ENCODE peak calls at places on chromosomes 3 and 15, in eight cellular contexts. G is IMR-90; D is tibial nerve; B is CD4-positive, alpha-beta T cell; L is RWPE1; Q is HCT116; S is mucosa of descending colon; R is GM12864. O is an unnamed sample.

GRCh38 chr15:80156176-80156720 is 3.4 kb downstream of the FAH start:
- DNase-seq in G (no peak), D (no peak), B (no peak), L (no peak), Q (no peak), S (no peak), R (no peak), O (no peak)

GRCh38 chr15:71424765-71425164 is 309.5 kb downstream of the THSD4 start:
- DNase-seq in G (peak; percentile 23), D (no peak), B (no peak), L (no peak), Q (no peak), S (no peak), R (no peak), O (no peak)

GRCh38 chr3:48119495-48120193 is 68.6 kb downstream of the CDC25A start:
- DNase-seq in G (peak; percentile 55), D (peak; percentile 59), B (no peak), L (no peak), Q (no peak), S (peak; percentile 39), R (no peak), O (no peak)

GRCh38 chr3:28240440-28240839 is 979 bp upstream of the CMC1 start:
- DNase-seq in G (no peak), D (no peak), B (no peak), L (no peak), Q (no peak), S (no peak), R (no peak), O (no peak)

GRCh38 chr3:171824824-171825221 is 14.5 kb upstream of the PLD1 start:
- DNase-seq in G (peak; percentile 56), D (no peak), B (no peak), L (peak; percentile 42), Q (no peak), S (no peak), R (no peak), O (no peak)

GRCh38 chr15:37810381-37810780 is 124.1 kb upstream of the TMCO5A start:
- DNase-seq in G (no peak), D (no peak), B (no peak), L (no peak), Q (no peak), S (no peak), R (no peak), O (no peak)

GRCh38 chr3:113660901-113661300 is 35.5 kb downstream of the USF3 start:
- DNase-seq in G (peak; percentile 87), D (no peak), B (no peak), L (no peak), Q (no peak), S (no peak), R (no peak), O (no peak)

GRCh38 chr3:50265988-50266387 is 3.0 kb upstream of the SEMA3B start:
- DNase-seq in G (no peak), D (no peak), B (no peak), L (no peak), Q (no peak), S (no peak), R (no peak), O (no peak)

GRCh38 chr3:69032137-69032536 is 18.7 kb upstream of the EOGT start:
- DNase-seq in G (peak; percentile 71), D (no peak), B (no peak), L (no peak), Q (no peak), S (no peak), R (no peak), O (no peak)

GRCh38 chr15:92619380-92620101 is 36.0 kb downstream of the FAM174B start:
- DNase-seq in G (peak; percentile 28), D (peak; percentile 21), B (no peak), L (no peak), Q (no peak), S (peak; percentile 31), R (no peak), O (no peak)

GRCh38 chr15:93803406-93803805 is 428.0 kb upstream of the MCTP2 start:
- DNase-seq in G (no peak), D (peak; percentile 8), B (no peak), L (no peak), Q (no peak), S (no peak), R (no peak), O (no peak)

GRCh38 chr3:175316799-175317198 is 457.7 kb downstream of the NAALADL2 start:
- DNase-seq in G (no peak), D (no peak), B (no peak), L (no peak), Q (no peak), S (no peak), R (no peak), O (no peak)

DNA sequence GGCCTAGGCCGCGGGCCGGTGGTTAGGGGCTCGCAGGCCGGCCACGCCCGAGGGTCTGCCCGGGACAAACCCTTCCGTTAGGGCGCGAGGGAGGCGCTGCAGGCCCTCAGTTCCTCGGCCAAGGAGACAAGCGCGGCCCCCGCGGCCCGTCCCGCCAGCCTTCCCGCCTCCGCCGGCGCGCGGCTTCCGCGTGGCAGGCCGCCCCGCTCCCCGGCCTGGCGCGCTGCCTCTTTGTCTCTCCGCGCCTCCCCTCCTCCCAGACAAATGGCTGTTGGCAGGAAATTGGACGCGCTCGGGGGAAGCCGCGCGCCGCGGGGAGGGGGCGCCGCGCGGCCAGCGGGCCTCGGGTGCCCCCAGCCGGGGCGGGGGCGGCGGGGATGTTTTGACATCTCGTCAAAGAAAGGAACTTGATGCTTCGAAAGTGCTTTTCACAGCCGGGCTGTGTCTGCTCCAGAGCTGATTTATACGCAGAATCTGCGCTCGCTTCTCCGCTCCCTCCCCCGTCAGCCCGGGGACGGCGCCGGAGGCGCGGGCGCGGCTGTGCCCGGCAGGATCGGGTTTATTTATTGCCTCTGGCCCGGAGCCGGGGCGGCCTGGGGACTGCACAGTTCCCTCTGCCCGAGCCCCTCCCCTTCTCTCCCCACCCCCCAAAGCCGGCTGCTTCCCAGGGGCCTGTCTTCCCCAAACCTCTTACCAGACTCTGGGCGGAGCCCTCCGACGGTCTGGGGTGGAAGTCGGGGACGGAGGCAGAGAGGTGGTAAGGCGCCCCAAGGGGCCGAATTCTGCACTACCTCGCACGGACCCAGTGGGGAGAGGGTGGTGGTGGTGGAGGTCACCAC is 20.8 kb downstream of the SHF start:
- DNase-seq in G (peak; percentile 75), D (peak; percentile 70), B (peak; percentile 71), L (peak; percentile 78), Q (peak; percentile 59), S (peak; percentile 88), R (peak; percentile 71), O (peak; percentile 92)
- TF ChIP-seq CTCF in G (peak; percentile 65), D (peak; percentile 68), B (peak; percentile 65), L (peak; percentile 86), Q (peak; percentile 63), S (peak; percentile 61), R (peak; percentile 86), O (peak; percentile 75)

GRCh38 chr3:126751611-126752302 is 47.7 kb downstream of the CHCHD6 start:
- DNase-seq in G (no peak), D (no peak), B (no peak), L (no peak), Q (no peak), S (no peak), R (no peak), O (no peak)

GRCh38 chr3:126749931-126750759 is 46.1 kb downstream of the CHCHD6 start:
- DNase-seq in G (no peak), D (no peak), B (no peak), L (no peak), Q (no peak), S (no peak), R (no peak), O (no peak)

GRCh38 chr3:126749547-126749875 is 45.5 kb downstream of the CHCHD6 start:
- DNase-seq in G (no peak), D (no peak), B (no peak), L (no peak), Q (no peak), S (no peak), R (no peak), O (no peak)

GRCh38 chr3:126752303-126753190 is 48.5 kb downstream of the CHCHD6 start:
- DNase-seq in G (peak; percentile 78), D (peak; percentile 82), B (peak; percentile 19), L (peak; percentile 74), Q (peak; percentile 38), S (peak; percentile 86), R (peak; percentile 18), O (peak; percentile 82)

GRCh38 chr3:126750760-126751129 is 46.7 kb downstream of the CHCHD6 start:
- DNase-seq in G (no peak), D (no peak), B (no peak), L (no peak), Q (no peak), S (no peak), R (no peak), O (no peak)
- TF ChIP-seq CTCF in G (no peak), D (no peak), B (no peak), L (no peak), Q (no peak), S (no peak), R (no peak), O (no peak)

GRCh38 chr3:53845103-53845880 is 927 bp downstream of the CHDH start:
- DNase-seq in G (peak; percentile 13), D (peak; percentile 34), B (no peak), L (peak; percentile 34), Q (peak; percentile 49), S (peak; percentile 68), R (no peak), O (peak; percentile 61)

GRCh38 chr3:53841296-53841695 is 4.9 kb downstream of the CHDH start:
- DNase-seq in G (no peak), D (no peak), B (no peak), L (no peak), Q (no peak), S (peak; percentile 68), R (no peak), O (no peak)

GRCh38 chr3:53844262-53845102 is 1.7 kb downstream of the CHDH start:
- DNase-seq in G (no peak), D (no peak), B (no peak), L (no peak), Q (no peak), S (peak; percentile 54), R (no peak), O (no peak)

GRCh38 chr3:53843195-53844177 is 2.7 kb downstream of the CHDH start:
- DNase-seq in G (no peak), D (no peak), B (no peak), L (no peak), Q (no peak), S (peak; percentile 35), R (no peak), O (no peak)

GRCh38 chr3:53842436-53843194 is 3.6 kb downstream of the CHDH start:
- DNase-seq in G (peak; percentile 23), D (peak; percentile 33), B (no peak), L (no peak), Q (peak; percentile 57), S (peak; percentile 79), R (no peak), O (no peak)
- TF ChIP-seq CTCF in G (peak; percentile 7), D (peak; percentile 62), B (no peak), L (no peak), Q (no peak), S (no peak), R (no peak), O (no peak)

DNA sequence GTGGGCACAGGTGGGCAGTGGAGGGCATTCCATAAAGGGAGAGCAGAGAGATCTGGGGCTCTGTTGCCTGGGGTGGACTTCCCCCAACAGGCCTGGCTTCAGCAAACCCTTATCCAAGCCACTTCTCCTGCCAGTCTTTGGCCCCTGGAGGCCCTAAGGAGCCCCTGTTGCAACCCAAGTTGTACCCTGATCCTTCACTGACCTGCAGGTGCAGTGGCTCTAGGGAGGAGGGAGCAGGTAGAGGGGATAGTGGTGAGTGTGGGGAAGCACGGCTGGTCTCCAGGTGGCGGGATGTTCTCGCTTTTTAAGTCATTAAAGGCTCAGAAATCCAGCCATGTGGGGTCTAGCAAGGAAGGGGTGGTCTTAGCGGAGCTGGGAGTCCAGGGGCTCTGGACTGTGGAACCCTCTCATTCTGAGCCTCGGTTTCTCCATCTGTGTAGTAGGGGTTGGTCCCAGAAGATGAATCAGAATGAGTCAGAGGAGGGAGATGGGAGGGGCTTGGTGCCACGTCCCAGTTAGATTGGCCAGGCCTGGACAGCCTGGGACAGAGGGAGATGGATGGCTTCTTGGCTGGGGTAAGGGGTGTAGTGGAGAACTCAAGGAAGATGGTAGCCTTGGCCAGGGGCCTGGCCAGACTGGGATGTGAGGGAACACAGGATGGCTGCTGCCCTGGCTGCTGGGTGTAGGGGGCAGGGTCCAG is 2.6 kb downstream of the ZBTB47 start:
- DNase-seq in G (peak; percentile 45), D (no peak), B (no peak), L (peak; percentile 31), Q (no peak), S (no peak), R (no peak), O (peak; percentile 34)
- TF ChIP-seq CTCF in G (no peak), D (no peak), B (no peak), L (no peak), Q (no peak), S (no peak), R (no peak), O (no peak)

O was measured in GM13976.